ENCODE peak calls at places on chromosome 21, in five cellular contexts. F is H1, A is A549, D is HepG2, L is K562. S is an unnamed sample.

GRCh38 chr21:15224346-15225086 is 159.7 kb upstream of the NRIP1 start:
- DNase-seq in F (no peak), A (peak), D (no peak), L (no peak), S (peak)

GRCh38 chr21:38775733-38776132 is 30.0 kb upstream of the ETS2 start:
- DNase-seq in A (no peak), F (no peak), D (no peak), L (no peak), S (no peak)

GRCh38 chr21:36203603-36203889 is 46.9 kb downstream of the DOP1B start:
- DNase-seq in D (peak), A (peak), L (peak), F (no peak), S (peak)

GRCh38 chr21:38524168-38525153 is 26.2 kb upstream of the ERG start:
- DNase-seq in A (no peak), F (no peak), D (peak), L (no peak), S (no peak)

GRCh38 chr21:36291509-36291908 is 28.5 kb upstream of the MORC3 start:
- DNase-seq in F (no peak), D (no peak), L (no peak), A (no peak), S (no peak)

GRCh38 chr21:46188226-46189212 is 4.3 kb upstream of the SPATC1L start:
- DNase-seq in D (peak), F (no peak), A (peak), L (peak), S (peak)

GRCh38 chr21:17089121-17089520 is 423.7 kb upstream of the CXADR start:
- DNase-seq in D (no peak), L (no peak), A (no peak), F (no peak), S (no peak)

GRCh38 chr21:31143021-31143420 is 104.7 kb upstream of the KRTAP19-8 start:
- DNase-seq in D (no peak), F (no peak), A (no peak), L (no peak), S (peak)

GRCh38 chr21:31557956-31558838 is 101.3 kb upstream of the SOD1 start:
- DNase-seq in D (no peak), L (no peak), F (no peak), A (no peak), S (no peak)

GRCh38 chr21:41107602-41108001 is 60.4 kb upstream of the BACE2 start:
- DNase-seq in F (no peak), D (no peak), A (no peak), L (no peak), S (no peak)

GRCh38 chr21:32520885-32521735 is 64.2 kb downstream of the TCP10L start:
- DNase-seq in F (no peak), A (no peak), D (no peak), L (peak), S (peak)

GRCh38 chr21:39867198-39867650 is at the start of gene PCP4:
- DNase-seq in D (peak), F (peak), L (peak), A (peak), S (no peak)

GRCh38 chr21:36994501-36995189 is 11.9 kb upstream of the RIPPLY3 start:
- DNase-seq in D (no peak), A (no peak), L (no peak), F (no peak), S (no peak)

GRCh38 chr21:37006521-37007291 is at the start of gene RIPPLY3:
- DNase-seq in D (no peak), F (no peak), A (no peak), L (no peak), S (no peak)

GRCh38 chr21:40902299-40902698 is 55.3 kb upstream of the DSCAM start:
- DNase-seq in F (no peak), L (no peak), A (no peak), D (no peak), S (no peak)

GRCh38 chr21:46551636-46552241 is 53.1 kb downstream of the S100B start:
- DNase-seq in D (no peak), F (no peak), A (no peak), L (no peak), S (no peak)

GRCh38 chr21:36411301-36411700 is 26.1 kb downstream of the CHAF1B start:
- DNase-seq in F (no peak), L (no peak), D (no peak), A (no peak), S (no peak)

GRCh38 chr21:16709866-16710550 is 802.8 kb upstream of the CXADR start:
- DNase-seq in F (no peak), A (no peak), D (peak), L (no peak), S (peak)

GRCh38 chr21:41100826-41101550 is 67.0 kb upstream of the BACE2 start:
- DNase-seq in L (no peak), D (no peak), A (no peak), F (no peak), S (no peak)

GRCh38 chr21:18902641-18903040 is 499.1 kb upstream of the TMPRSS15 start:
- DNase-seq in A (no peak), D (no peak), F (no peak), L (no peak), S (no peak)

GRCh38 chr21:37198989-37199924 is 67.9 kb downstream of the VPS26C start:
- DNase-seq in D (no peak), F (no peak), L (no peak), A (no peak), S (peak)

GRCh38 chr21:46180778-46181391 is 3.4 kb downstream of the SPATC1L start:
- DNase-seq in A (no peak), L (no peak), D (no peak), F (no peak), S (no peak)

GRCh38 chr21:27371688-27372331 is 404.9 kb upstream of the ADAMTS5 start:
- DNase-seq in D (no peak), L (no peak), A (no peak), F (no peak), S (peak)

GRCh38 chr21:34886554-34887385 is 162.3 kb downstream of the RUNX1 start:
- DNase-seq in L (peak), A (no peak), F (no peak), D (no peak), S (no peak)
- TF ChIP-seq RFX5 in L (no peak), A (no peak), F (no peak), D (no peak), S (no peak)

GRCh38 chr21:21715286-21715969 is 717.2 kb downstream of the NCAM2 start:
- DNase-seq in D (no peak), F (no peak), L (no peak), A (no peak), S (peak)
- TF ChIP-seq MAFK in D (no peak), F (no peak), L (no peak), A (no peak), S (no peak)

GRCh38 chr21:42218836-42219605 is at the start of gene ABCG1:
- DNase-seq in L (no peak), A (peak), D (no peak), F (no peak), S (peak)
- TF ChIP-seq RFX5 in L (no peak), A (no peak), D (no peak), F (no peak), S (no peak)

DNA sequence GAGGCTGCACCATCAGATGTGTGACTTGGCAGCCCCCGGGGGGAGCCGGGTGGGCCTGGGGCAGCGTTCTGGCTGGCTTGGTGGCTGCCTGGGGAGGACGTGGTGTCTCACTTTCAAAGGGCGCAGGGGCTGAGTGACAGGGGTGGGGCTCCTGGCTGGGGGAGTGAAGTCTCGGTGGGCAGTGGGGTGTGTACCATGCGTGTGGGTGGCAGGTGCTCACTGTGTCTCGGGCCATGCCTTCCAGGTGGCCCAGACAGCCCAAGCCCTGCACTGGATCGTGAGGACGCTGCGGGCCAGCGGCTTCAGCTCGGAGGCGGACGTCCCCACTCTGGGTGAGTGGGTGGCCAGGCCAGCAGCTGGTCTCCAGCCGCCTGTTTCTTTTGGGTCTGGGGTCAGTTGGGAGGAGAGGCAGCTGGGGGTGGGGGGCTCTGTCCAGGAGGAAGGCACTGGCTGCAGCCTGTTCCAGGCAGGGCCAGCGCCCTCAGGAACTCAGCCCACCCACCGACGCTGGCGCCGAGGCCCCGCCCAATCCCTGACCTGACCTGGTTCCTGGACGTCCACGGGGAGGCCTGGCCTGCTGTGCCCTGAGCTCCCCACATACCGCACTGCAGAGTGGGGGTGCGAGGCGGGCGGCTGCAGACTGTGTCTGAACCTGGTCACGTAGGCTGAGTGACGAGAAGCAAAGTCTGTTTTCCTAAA is 30.6 kb upstream of the LRRC3 start:
- DNase-seq in A (no peak), D (no peak), F (no peak), L (no peak), S (no peak)
- TF ChIP-seq MAFK in A (no peak), D (no peak), F (no peak), L (no peak), S (no peak)

GRCh38 chr21:29092102-29092959 is 18.9 kb upstream of the CCT8 start:
- DNase-seq in L (no peak), F (no peak), D (no peak), A (no peak), S (peak)
- TF ChIP-seq RFX5 in L (no peak), F (no peak), D (no peak), A (no peak), S (no peak)

DNA sequence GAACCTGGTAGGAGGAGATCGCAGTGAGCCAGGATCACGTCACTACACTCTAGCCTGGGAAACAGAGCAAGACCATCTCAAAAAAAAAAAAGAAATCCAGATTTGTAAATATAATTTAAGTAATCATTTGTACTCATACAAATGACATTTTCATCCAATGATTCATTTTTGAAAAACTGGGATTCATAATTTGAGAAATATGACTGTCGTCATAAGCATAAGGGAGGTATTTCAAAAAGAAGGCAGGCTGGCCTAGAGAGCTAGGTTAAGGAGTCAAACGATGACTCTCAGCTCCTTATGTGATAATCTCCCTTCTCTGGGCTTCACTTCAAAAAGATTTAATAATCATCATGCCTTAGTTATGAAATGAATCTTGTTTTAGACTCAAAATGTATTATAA is 2.3 kb downstream of the GART start:
- DNase-seq in L (no peak), F (no peak), D (no peak), A (no peak), S (peak)
- TF ChIP-seq MAFK in L (no peak), F (no peak), D (no peak), A (no peak), S (no peak)

GRCh38 chr21:28908351-28908750 is 84.3 kb downstream of the LTN1 start:
- DNase-seq in D (no peak), L (no peak), A (no peak), F (no peak), S (no peak)

GRCh38 chr21:28906236-28906635 is 86.4 kb downstream of the LTN1 start:
- DNase-seq in A (no peak), F (no peak), L (no peak), D (no peak), S (no peak)

GRCh38 chr21:28906841-28907240 is 85.8 kb downstream of the LTN1 start:
- DNase-seq in F (no peak), D (no peak), A (no peak), L (no peak), S (no peak)

GRCh38 chr21:28913071-28913470 is 79.6 kb downstream of the LTN1 start:
- DNase-seq in D (no peak), F (no peak), L (no peak), A (no peak), S (no peak)

DNA sequence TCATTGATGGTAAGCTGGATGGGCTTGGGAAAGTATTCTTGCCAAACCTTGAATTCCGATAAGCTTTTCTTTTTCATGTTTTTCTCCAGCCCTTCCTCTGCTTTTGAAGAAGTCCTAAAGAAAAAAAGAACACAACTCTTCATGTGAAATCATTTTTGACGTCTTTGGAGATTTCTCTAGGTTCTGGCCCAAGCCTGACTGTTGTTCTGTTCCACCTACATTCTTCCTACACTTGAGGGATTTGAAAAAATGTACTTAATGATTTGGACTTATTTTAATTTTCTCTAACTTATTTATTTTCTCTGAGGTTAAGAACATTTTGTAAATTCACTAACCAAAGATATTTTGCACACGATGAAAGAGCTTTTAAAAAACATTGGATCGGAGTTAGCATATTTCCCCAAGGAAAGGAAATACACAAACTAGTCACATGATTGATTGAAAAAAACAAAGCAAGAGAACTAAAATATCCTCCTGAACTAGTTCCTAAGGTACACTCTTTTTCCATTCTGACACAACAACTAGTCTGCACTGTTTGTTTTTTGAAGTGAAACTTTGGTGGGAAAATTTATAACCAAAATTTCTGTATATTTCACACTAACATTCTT is 82.3 kb downstream of the LTN1 start:
- DNase-seq in L (no peak), D (no peak), A (no peak), F (no peak), S (no peak)
- TF ChIP-seq RFX5 in L (no peak), D (no peak), A (no peak), F (no peak), S (no peak)